ENCODE peak calls at places on chromosomes 3 and 15, in six cellular contexts. I is gastrocnemius medialis, S is fibroblast of lung, H is left ventricle myocardium inferior, Q is transverse colon, L is left lung. U is an unnamed sample.

GRCh38 chr3:146921693-146922092 is 316.5 kb upstream of the PLSCR5 start:
- DNase-seq in I (no peak), S (no peak), H (no peak), Q (no peak), L (no peak), U (no peak)

GRCh38 chr3:156180077-156180476 is 59.7 kb downstream of the KCNAB1 start:
- DNase-seq in I (no peak), S (peak; percentile 33), H (no peak), Q (no peak), L (no peak), U (no peak)

GRCh38 chr15:90212221-90213079 is 11.3 kb downstream of the SEMA4B start:
- DNase-seq in I (no peak), S (no peak), H (no peak), Q (peak; percentile 34), L (no peak), U (no peak)

GRCh38 chr15:67043939-67044771 is 21.2 kb upstream of the SMAD3 start:
- DNase-seq in I (peak; percentile 30), S (peak; percentile 74), H (no peak), Q (no peak), L (no peak), U (peak; percentile 21)

GRCh38 chr15:88800026-88800425 is 3.2 kb upstream of the ACAN start:
- DNase-seq in I (no peak), S (no peak), H (no peak), Q (no peak), L (no peak), U (no peak)

GRCh38 chr15:40289140-40289775 is 6.4 kb upstream of the ANKRD63 start:
- DNase-seq in I (peak; percentile 63), S (no peak), H (no peak), Q (peak; percentile 71), L (no peak), U (no peak)

GRCh38 chr3:108662141-108662738 is 72.7 kb downstream of the DZIP3 start:
- DNase-seq in I (peak; percentile 14), S (peak; percentile 91), H (no peak), Q (no peak), L (no peak), U (no peak)

GRCh38 chr3:127964053-127964452 is 49.0 kb downstream of the KBTBD12 start:
- DNase-seq in I (no peak), S (peak; percentile 76), H (no peak), Q (no peak), L (peak; percentile 39), U (no peak)

GRCh38 chr3:166283856-166284255 is 446.6 kb upstream of the BCHE start:
- DNase-seq in I (no peak), S (peak; percentile 87), H (no peak), Q (no peak), L (no peak), U (no peak)

GRCh38 chr15:59313703-59314332 is 58.9 kb downstream of the MYO1E start:
- DNase-seq in I (peak; percentile 72), S (peak; percentile 54), H (peak; percentile 64), Q (peak; percentile 93), L (peak; percentile 84), U (peak; percentile 96)

DNA sequence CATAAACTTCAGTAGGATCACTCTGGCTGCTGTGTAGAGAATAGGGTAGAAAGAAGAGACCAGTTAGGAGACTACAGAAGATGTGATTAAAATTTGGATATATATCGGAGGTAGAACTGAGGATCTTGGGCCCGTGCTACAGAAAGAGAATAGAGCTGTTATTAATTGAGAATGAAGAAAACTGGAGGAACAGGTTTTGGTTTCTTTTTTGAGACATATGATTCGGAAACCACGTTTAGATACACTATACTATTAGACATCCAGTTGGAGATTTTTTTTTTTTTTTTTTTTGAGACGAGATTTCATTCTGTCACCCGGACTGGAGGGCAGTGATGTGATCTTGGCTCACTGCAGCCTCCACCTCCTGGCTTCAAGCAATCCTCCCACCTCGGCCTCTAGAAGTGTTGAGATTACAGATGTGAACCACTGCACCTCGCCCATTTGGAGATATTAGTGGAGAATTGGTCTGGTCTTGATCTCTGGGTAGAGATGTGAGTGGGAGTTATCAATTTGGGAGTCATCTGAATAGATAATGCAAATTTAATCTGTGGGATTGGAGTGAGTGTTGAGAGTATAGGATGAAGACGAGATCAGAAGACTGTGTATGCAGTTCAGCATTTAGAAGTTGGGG is 50.9 kb downstream of the TCF12 start:
- DNase-seq in I (no peak), S (no peak), H (no peak), Q (no peak), L (no peak), U (no peak)
- H3K4me3 ChIP-seq in I (no peak overlapping the region), S (no peak overlapping the region), H (no peak overlapping the region), Q (no peak overlapping the region), L (no peak overlapping the region), U (no peak overlapping the region)

DNA sequence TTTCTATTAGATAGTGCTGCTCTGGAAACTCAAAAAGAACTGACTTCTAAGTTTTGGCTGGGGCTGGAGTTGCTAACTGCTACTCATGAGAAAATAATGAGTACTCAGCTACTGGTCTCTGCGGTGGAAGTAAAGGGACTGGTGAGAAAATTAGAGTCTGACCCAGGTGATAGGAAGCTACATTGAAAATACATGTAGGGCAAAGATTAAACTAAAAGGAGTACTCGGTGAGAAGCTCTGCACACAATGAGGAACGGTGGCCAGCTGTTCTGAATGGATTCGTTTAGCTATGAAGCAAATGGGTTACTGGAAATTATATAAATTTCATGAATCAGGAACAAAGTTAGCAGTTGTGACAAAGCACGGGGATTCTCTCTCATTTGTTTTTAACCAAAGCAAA is 512.9 kb upstream of the SGO1 start:
- DNase-seq in I (no peak), S (no peak), H (no peak), Q (no peak), L (no peak), U (no peak)
- H3K9me3 ChIP-seq in I (no peaks in the 10 kb centered on the region), S (no peaks in the 10 kb centered on the region), H (peaks cover 4% of the 10 kb centered on the region), Q (peaks cover 5% of the 10 kb centered on the region), L (peaks cover 4% of the 10 kb centered on the region), U (no peaks in the 10 kb centered on the region)

DNA sequence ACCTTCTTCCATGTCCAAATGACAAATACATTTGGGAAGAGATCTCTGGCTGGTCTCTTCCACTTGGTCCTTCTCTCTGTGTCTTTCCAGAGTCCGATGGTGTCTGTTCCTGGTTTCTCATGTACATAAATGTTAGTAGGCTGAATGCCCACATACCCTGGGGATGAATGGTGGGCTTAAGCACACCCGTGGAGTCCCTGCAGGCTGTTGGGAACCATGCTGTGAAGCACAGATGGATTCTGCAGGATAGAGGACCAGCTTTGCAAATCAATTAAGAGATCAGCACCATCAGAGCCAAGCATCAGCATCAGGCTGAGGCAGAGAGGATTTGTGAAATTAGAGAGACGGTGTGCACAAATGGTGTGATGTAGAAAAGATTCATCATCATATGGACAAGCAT is 127.0 kb downstream of the SV2B start:
- DNase-seq in I (no peak), S (no peak), H (no peak), Q (no peak), L (no peak), U (no peak)
- TF ChIP-seq CTCF in I (no peak), S (no peak), H (no peak), Q (no peak), L (no peak), U (no peak)

GRCh38 chr3:99971761-99972160 is 142.5 kb downstream of the FILIP1L start:
- DNase-seq in I (no peak), S (no peak), H (no peak), Q (no peak), L (no peak), U (no peak)
- H3K4me3 ChIP-seq in I (no peak overlapping the region), S (no peak overlapping the region), H (no peak overlapping the region), Q (no peak overlapping the region), L (no peak overlapping the region), U (no peak overlapping the region)

GRCh38 chr3:184539801-184540440 is 21.7 kb upstream of the EPHB3 start:
- DNase-seq in I (no peak), S (no peak), H (no peak), Q (no peak), L (no peak), U (no peak)
- H3K9me3 ChIP-seq in I (no peaks in the 10 kb centered on the region), S (no peaks in the 10 kb centered on the region), H (no peaks in the 10 kb centered on the region), Q (no peaks in the 10 kb centered on the region), L (no peaks in the 10 kb centered on the region), U (no peaks in the 10 kb centered on the region)

GRCh38 chr3:141306276-141306675 is 62.0 kb upstream of the ZBTB38 start:
- DNase-seq in I (no peak), S (no peak), H (no peak), Q (no peak), L (no peak), U (no peak)

GRCh38 chr3:141305436-141305835 is 62.9 kb upstream of the ZBTB38 start:
- DNase-seq in I (no peak), S (peak; percentile 71), H (no peak), Q (no peak), L (no peak), U (no peak)

GRCh38 chr3:141306922-141307321 is 61.4 kb upstream of the ZBTB38 start:
- DNase-seq in I (no peak), S (no peak), H (no peak), Q (no peak), L (no peak), U (no peak)

GRCh38 chr3:141303481-141304223 is 64.7 kb upstream of the ZBTB38 start:
- DNase-seq in I (no peak), S (peak; percentile 85), H (no peak), Q (peak; percentile 60), L (no peak), U (no peak)

DNA sequence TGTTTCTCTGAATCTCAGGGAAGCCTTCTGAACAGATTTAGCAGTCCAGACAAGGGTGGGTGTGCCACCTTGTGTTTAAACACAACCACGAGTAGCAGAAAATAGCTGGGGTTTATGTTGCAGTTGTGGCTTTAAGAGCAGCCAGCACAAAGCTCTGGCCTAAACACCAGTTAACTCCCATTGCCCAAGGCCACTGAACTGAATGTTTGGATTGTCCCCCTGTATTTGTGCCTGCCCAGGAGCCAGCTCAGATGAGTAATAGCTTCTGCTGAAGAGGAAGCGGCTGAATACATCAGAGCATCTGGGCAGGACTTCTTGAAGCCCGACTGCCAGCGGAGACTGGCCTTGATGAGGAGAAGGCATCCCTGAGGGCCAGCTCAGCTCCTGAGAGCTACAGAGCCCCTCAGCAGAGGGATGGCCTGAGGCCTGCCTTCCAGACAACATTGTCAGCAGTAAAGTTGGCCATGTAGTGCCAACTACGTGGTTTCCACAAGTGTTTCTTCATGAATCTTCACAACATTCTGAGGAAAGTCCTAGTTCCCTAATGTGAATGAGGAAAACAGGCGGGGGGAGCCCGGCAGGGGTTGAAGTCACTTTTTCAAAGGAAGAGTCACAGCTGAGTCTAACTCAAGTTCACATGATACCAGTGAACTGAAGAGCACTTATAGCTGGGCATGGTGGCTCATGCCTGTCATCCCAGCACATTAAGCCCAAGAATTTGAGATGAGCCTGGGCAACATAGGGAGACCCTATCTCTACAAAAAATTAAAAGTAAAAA is 65.8 kb upstream of the ZBTB38 start:
- DNase-seq in I (no peak), S (peak; percentile 59), H (no peak), Q (no peak), L (no peak), U (peak; percentile 46)
- TF ChIP-seq CTCF in I (no peak), S (peak; percentile 13), H (no peak), Q (no peak), L (no peak), U (peak; percentile 11)